ENCODE peak calls at places on chromosomes 7 and 10, in four cellular contexts. T is dermis blood vessel endothelial cell, J is NCI-H1417, C is T-helper 2 cell. W is an unnamed sample.
A peak's percentile ranks its signal among the peaks of the same experiment; 100 is the strongest.

GRCh38 chr7:109226699-109227098 is 657.0 kb downstream of the DNAJB9 start:
- DNase-seq in C (no peak), T (no peak), J (no peak), W (no peak)

GRCh38 chr10:130354976-130355795 is 219.0 kb downstream of the GLRX3 start:
- DNase-seq in J (no peak), T (no peak), C (no peak), W (no peak)

GRCh38 chr7:87317691-87318245 is 27.7 kb upstream of the CROT start:
- DNase-seq in T (no peak), J (no peak), C (no peak), W (no peak)

GRCh38 chr10:98567396-98567795 is 120.7 kb upstream of the HPS1 start:
- DNase-seq in T (no peak), J (no peak), C (no peak), W (no peak)

GRCh38 chr10:103651783-103652476 is 158.4 kb downstream of the NEURL1 start:
- DNase-seq in C (no peak), J (no peak), T (no peak), W (no peak)

GRCh38 chr7:98423043-98423442 is 22.2 kb upstream of the BAIAP2L1 start:
- DNase-seq in J (no peak), C (no peak), T (no peak), W (no peak)

GRCh38 chr7:123351506-123352225 is 151.9 kb upstream of the SLC13A1 start:
- DNase-seq in C (no peak), T (peak; percentile 8), J (no peak), W (no peak)

GRCh38 chr7:95905165-95905564 is 132.8 kb downstream of the DYNC1I1 start:
- DNase-seq in C (no peak), J (no peak), T (peak; percentile 24), W (no peak)

GRCh38 chr10:33327750-33328149 is 6.7 kb downstream of the NRP1 start:
- DNase-seq in J (no peak), T (peak; percentile 59), C (no peak), W (no peak)

GRCh38 chr10:6721480-6721879 is 141.4 kb upstream of the PRKCQ start:
- DNase-seq in J (no peak), C (no peak), T (peak; percentile 96), W (no peak)

GRCh38 chr7:46352335-46352954 is 431.4 kb upstream of the IGFBP3 start:
- DNase-seq in C (no peak), T (peak; percentile 83), J (no peak), W (no peak)

W was measured in T-helper 22 cell.